ENCODE peak calls at places on chromosomes 7 and 10, in four cellular contexts. U is esophagus muscularis mucosa, G is kidney, T is substantia nigra. N is an unnamed sample.

GRCh38 chr10:50620899-50621298 is 2.9 kb downstream of the SGMS1 start:
- DNase-seq in G (no peak), U (no peak), T (no peak), N (no peak)

GRCh38 chr7:40922316-40922670 is 780.6 kb downstream of the INHBA start:
- DNase-seq in T (no peak), U (no peak), G (no peak), N (peak; percentile 85)

GRCh38 chr7:124649397-124650029 is 116.1 kb downstream of the GPR37 start:
- DNase-seq in G (no peak), T (no peak), U (no peak), N (no peak)

GRCh38 chr10:88974012-88974411 is 16.6 kb upstream of the FAS start:
- DNase-seq in G (no peak), T (no peak), U (no peak), N (no peak)

GRCh38 chr7:82745820-82746219 is 302.2 kb upstream of the CACNA2D1 start:
- DNase-seq in G (no peak), T (no peak), U (no peak), N (no peak)

GRCh38 chr10:102678842-102679289 is 34.6 kb downstream of the TRIM8 start:
- DNase-seq in T (peak; percentile 72), U (no peak), G (peak; percentile 85), N (no peak)

GRCh38 chr10:102113956-102114857 is 6.0 kb downstream of the LDB1 start:
- DNase-seq in T (no peak), U (no peak), G (peak; percentile 78), N (no peak)

GRCh38 chr7:104005197-104005596 is 15.7 kb upstream of the RELN start:
- DNase-seq in U (no peak), G (no peak), T (no peak), N (no peak)

GRCh38 chr7:91196058-91196457 is 68.2 kb upstream of the FZD1 start:
- DNase-seq in G (no peak), T (no peak), U (no peak), N (no peak)

GRCh38 chr7:100152404-100152803 is 3.7 kb downstream of the LAMTOR4 start:
- DNase-seq in T (no peak), G (no peak), U (no peak), N (no peak)

GRCh38 chr10:29326299-29326698 is 37.4 kb downstream of the LYZL1 start:
- DNase-seq in G (no peak), T (no peak), U (no peak), N (no peak)

GRCh38 chr7:28957822-28958234 is 302 bp downstream of the TRIL start:
- DNase-seq in G (peak; percentile 81), U (peak; percentile 79), T (no peak), N (no peak)

GRCh38 chr7:112791465-112792168 is 1.4 kb upstream of the TMEM168 start:
- DNase-seq in T (no peak), U (no peak), G (no peak), N (no peak)

GRCh38 chr7:112789453-112789823 is 755 bp downstream of the TMEM168 start:
- DNase-seq in T (no peak), G (no peak), U (no peak), N (no peak)

GRCh38 chr7:112788778-112789343 is 1.3 kb downstream of the TMEM168 start:
- DNase-seq in U (no peak), G (no peak), T (no peak), N (no peak)

GRCh38 chr7:112790651-112790973 is 419 bp upstream of the TMEM168 start:
- DNase-seq in U (no peak), T (no peak), G (no peak), N (no peak)

DNA sequence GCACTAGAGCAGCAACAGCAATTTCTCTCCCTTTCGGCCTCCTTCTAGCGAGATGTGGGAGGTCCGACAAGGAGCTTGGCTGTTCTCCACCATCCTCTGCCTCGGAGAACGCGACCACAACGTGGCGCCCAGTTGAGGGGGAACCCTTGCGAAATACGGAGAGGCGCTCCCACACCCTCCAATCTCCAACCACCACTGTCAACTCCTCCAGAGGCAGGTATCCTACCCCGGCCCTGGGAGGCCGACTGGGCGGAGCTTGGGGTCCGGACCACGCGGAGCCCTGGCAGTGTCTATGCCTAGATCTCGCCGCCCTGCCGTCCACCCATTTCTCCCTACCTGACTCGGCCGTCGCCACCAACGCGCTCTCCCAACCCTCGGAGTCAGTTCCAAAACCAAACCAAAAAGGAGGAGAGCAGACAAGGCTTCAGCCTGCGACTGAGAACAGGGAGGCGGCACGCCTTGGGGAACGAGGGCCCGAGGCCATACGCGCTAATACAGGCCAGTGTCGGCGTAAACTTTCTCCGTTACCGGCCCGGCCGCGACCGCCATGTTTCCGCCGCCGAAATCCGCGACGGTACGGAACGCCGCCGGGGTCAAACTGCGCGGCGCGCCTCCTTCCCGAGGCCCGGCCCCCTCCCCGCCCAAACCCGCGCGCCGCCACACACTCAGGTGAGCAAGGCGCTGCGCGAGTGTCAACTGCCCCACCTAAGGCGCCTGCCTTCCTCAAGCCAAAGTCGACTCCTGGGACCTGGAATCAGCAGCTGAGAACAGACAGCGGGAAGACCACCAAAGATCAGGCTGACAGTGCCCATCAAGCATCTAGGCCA is at the start of gene TMEM168:
- DNase-seq in G (peak; percentile 92), T (peak; percentile 47), U (no peak), N (peak; percentile 82)
- H3K27ac ChIP-seq in G (peak within 1 kb of the TSS; percentile 69), T (peak within 1 kb of the TSS; percentile 66), U (peak within 1 kb of the TSS; percentile 86), N (peak within 1 kb of the TSS; percentile 56)

GRCh38 chr7:46716926-46717325 is 795.9 kb upstream of the IGFBP3 start:
- DNase-seq in U (no peak), T (no peak), G (no peak), N (no peak)

GRCh38 chr7:46710927-46711326 is 789.9 kb upstream of the IGFBP3 start:
- DNase-seq in T (no peak), U (no peak), G (no peak), N (no peak)

GRCh38 chr7:46715579-46715978 is 794.5 kb upstream of the IGFBP3 start:
- DNase-seq in T (no peak), U (no peak), G (no peak), N (no peak)

GRCh38 chr7:46714904-46715303 is 793.8 kb upstream of the IGFBP3 start:
- DNase-seq in U (no peak), G (no peak), T (no peak), N (no peak)

DNA sequence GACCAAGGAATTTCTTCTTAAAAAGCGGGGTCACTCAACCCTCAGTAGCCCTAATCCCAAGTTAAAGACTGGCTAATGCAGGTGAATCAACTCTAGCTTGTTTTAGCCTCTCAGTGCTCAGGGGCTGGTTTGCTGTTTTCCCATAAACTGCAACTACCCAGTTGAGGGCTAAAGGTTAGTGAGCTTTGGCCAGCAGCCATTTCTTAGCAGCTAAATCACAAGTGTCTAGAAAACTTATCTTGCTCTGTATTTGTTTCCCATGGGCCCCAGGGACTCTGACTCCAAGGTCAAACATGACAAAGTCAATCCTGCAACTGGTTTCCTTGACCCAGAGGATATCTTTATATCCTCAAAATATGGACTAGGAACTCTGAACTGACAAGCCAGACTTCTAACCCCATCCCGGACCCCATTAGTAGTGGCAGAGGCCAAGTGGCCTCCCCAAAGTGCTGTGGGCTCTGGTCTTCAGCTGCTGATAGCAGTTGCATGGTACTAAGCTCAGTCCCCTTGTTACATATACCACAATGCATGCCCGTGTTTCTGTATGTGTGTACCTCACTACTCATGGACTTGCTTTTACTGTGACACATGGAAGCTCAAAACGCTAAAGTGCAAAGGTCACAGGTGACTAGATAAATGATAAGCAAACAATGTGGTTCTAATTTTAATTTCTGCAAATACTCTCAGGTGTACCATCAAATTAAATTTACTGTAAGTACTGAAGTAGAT is 793.0 kb upstream of the IGFBP3 start:
- DNase-seq in U (no peak), T (no peak), G (no peak), N (no peak)
- H3K27ac ChIP-seq in U (no peak overlapping the region), T (no peak overlapping the region), G (peak overlapping the region; percentile 20), N (no peak overlapping the region)

DNA sequence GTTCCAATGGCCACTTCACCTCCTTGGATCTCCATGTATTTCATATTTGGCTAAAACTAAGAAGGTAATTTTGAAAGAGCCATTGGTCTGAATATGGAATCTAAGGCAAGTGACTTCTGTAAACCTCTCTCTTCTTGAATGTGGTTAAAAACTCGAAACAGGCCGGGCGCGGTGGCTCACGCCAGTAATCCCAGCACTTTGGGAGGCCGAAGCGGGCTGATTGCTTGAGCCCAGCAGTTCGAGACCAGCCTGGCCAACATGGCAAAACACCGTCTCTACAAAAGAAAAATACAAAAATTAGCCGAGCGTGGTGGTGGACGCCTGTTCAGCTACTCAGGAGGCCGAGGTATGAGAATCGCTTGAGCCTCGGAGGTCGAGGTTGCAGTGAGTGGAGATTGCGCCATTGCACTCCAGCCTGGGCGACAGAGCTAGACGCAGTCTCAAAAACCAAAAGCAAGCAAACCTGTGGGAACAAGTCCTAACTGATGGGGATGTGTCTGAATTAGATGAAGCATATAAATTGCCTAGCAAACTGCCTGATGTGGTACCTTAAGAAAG is 2.2 kb downstream of the LANCL2 start:
- DNase-seq in T (no peak), U (peak; percentile 31), G (no peak), N (no peak)
- H3K27ac ChIP-seq in T (no peak overlapping the region), U (peak overlapping the region; percentile 96), G (peak overlapping the region; percentile 95), N (no peak overlapping the region)

GRCh38 chr10:75305675-75306074 is 69.9 kb upstream of the COMTD1 start:
- DNase-seq in U (no peak), T (no peak), G (no peak), N (no peak)

GRCh38 chr10:75303045-75303777 is 67.5 kb upstream of the COMTD1 start:
- DNase-seq in U (no peak), G (no peak), T (no peak), N (no peak)

GRCh38 chr10:75302029-75302428 is 66.3 kb upstream of the COMTD1 start:
- DNase-seq in U (no peak), T (no peak), G (no peak), N (no peak)

GRCh38 chr10:75304313-75304712 is 68.6 kb upstream of the COMTD1 start:
- DNase-seq in U (no peak), G (no peak), T (no peak), N (no peak)

DNA sequence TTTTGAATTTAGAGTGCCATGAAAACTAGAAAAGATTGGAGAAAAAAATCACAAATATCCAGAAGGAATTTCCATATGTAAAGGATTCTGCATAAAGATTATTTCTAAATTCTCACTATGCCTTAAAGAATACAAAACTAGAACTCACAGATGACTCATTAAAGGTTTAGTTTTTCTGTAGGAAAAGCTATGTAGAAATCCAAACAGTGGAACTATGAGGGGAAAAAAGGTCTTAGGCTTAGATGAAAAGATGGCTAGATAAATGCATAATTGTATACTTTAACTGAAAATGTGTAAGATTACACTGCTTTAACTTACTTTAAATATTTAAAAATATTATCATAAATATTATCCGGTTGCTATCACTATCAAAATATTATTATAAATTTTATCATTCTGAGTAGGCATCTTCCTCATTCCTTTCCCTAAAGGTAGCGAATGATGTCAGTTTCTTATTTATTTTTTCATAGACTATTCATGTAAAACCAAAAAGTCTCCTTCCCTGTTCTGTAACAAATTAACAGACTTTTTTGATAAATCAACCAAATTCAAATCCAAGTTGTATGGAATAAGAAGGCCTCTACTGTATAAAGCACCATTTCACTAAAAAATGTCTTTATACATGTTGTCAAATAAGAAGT is 69.1 kb upstream of the COMTD1 start:
- DNase-seq in G (no peak), U (no peak), T (no peak), N (no peak)
- H3K27ac ChIP-seq in G (no peak overlapping the region), U (no peak overlapping the region), T (no peak overlapping the region), N (no peak overlapping the region)

N was measured in RWPE2.